ENCODE peak calls at places on chromosomes 5 and 9, in six cellular contexts. G is GM20000, S is uterus, U is GM12865, N is epithelial cell of proximal tubule, Q is A549. Y is an unnamed sample.

GRCh38 chr9:72254881-72255545 is 105.8 kb downstream of the GDA start:
- DNase-seq in Q (no peak), G (no peak), U (no peak), N (no peak), S (no peak), Y (no peak)

GRCh38 chr5:167721926-167722440 is 569.5 kb upstream of the WWC1 start:
- DNase-seq in N (no peak), G (no peak), S (no peak), Q (no peak), U (no peak), Y (no peak)

GRCh38 chr9:125878241-125878640 is 131.1 kb downstream of the PBX3 start:
- DNase-seq in G (no peak), U (no peak), N (no peak), S (no peak), Q (no peak), Y (no peak)

GRCh38 chr5:179393078-179393477 is 47.8 kb upstream of the ADAMTS2 start:
- DNase-seq in S (no peak), Q (no peak), N (no peak), U (no peak), G (no peak), Y (no peak)

GRCh38 chr5:108420182-108420581 is 38.3 kb upstream of the FBXL17 start:
- DNase-seq in S (no peak), N (no peak), Q (no peak), U (no peak), G (no peak), Y (no peak)

GRCh38 chr5:72434781-72435437 is 72.3 kb downstream of the ZNF366 start:
- DNase-seq in S (peak), N (no peak), G (no peak), Q (no peak), U (no peak), Y (no peak)

GRCh38 chr9:135126480-135127187 is 39.2 kb downstream of the OLFM1 start:
- DNase-seq in Q (peak), U (no peak), S (no peak), G (no peak), N (no peak), Y (no peak)

GRCh38 chr5:53023969-53024368 is 34.8 kb downstream of the ITGA2 start:
- DNase-seq in S (no peak), G (peak), U (peak), Q (no peak), N (no peak), Y (peak)

GRCh38 chr9:72149231-72149975 is at the start of gene GDA:
- DNase-seq in Q (peak), U (peak), G (no peak), N (no peak), S (no peak), Y (peak)

GRCh38 chr5:122363623-122364022 is 51.6 kb downstream of the SNCAIP start:
- DNase-seq in U (no peak), Q (no peak), G (no peak), S (no peak), N (no peak), Y (no peak)

GRCh38 chr5:117207088-117207668 is 632.6 kb upstream of the SEMA6A start:
- DNase-seq in Q (no peak), U (no peak), G (no peak), N (no peak), S (no peak), Y (no peak)

GRCh38 chr5:159330131-159330530 is at the start of gene IL12B:
- DNase-seq in N (no peak), G (no peak), Q (no peak), U (no peak), S (no peak), Y (no peak)

GRCh38 chr5:160245506-160246100 is 16.3 kb downstream of the FABP6 start:
- DNase-seq in N (no peak), G (no peak), Q (no peak), U (no peak), S (no peak), Y (no peak)

GRCh38 chr9:126055386-126055785 is 271.2 kb upstream of the MVB12B start:
- DNase-seq in G (no peak), S (no peak), Q (no peak), U (no peak), N (no peak), Y (no peak)

GRCh38 chr9:127162567-127163365 is 40.3 kb upstream of the ANGPTL2 start:
- DNase-seq in N (no peak), U (no peak), Q (no peak), S (peak), G (no peak), Y (no peak)

GRCh38 chr5:150473673-150474358 is 24.3 kb upstream of the RPS14 start:
- DNase-seq in U (no peak), G (no peak), Q (no peak), N (peak), S (no peak), Y (no peak)

GRCh38 chr9:124110307-124110915 is 98.8 kb downstream of the LHX2 start:
- DNase-seq in U (peak), S (peak), Q (peak), N (no peak), G (peak), Y (peak)

GRCh38 chr5:90015584-90016018 is 394.0 kb downstream of the CETN3 start:
- DNase-seq in Q (no peak), U (peak), N (no peak), G (peak), S (no peak), Y (peak)

GRCh38 chr9:131612851-131613250 is 67.5 kb downstream of the PRRT1B start:
- DNase-seq in Q (no peak), G (no peak), N (no peak), U (no peak), S (no peak), Y (no peak)

GRCh38 chr5:9624196-9624947 is 5.8 kb downstream of the TAS2R1 start:
- DNase-seq in S (no peak), U (no peak), G (no peak), Q (no peak), N (no peak), Y (no peak)

GRCh38 chr9:120453792-120454191 is 126.2 kb downstream of the CDK5RAP2 start:
- DNase-seq in G (no peak), U (no peak), S (no peak), N (no peak), Q (no peak), Y (no peak)

GRCh38 chr5:174581483-174581882 is 142.9 kb upstream of the MSX2 start:
- DNase-seq in G (no peak), N (no peak), Q (peak), U (no peak), S (no peak), Y (no peak)

GRCh38 chr9:111866976-111867375 is 29.6 kb upstream of the UGCG start:
- DNase-seq in G (no peak), S (no peak), Q (no peak), U (no peak), N (no peak), Y (no peak)

DNA sequence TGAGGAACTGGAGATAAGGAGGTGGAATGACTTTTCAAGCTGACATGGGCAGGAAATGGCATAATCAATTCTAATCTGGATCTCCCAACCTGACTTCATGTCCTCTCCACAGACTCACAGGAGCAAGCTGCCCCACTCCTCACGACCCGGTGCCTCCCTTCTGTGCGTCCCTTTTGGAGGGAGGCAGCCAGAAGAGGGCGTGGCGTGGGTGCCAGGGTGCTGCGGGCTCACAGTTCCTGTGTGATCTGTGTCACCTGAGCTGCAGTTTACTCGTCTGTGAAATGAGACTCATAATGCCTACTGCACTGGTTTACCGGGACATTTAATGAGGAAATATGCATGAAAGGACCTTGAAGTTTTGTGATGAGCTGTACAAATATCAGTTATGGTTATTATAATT is 207.4 kb downstream of the DAB2IP start:
- DNase-seq in Q (no peak), S (no peak), U (no peak), G (no peak), N (no peak), Y (no peak)
- TF ChIP-seq CTCF in Q (no peak), S (no peak), U (no peak), G (no peak), N (no peak), Y (no peak)

GRCh38 chr5:164962302-164962961 is 1457.0 kb downstream of the MAT2B start:
- DNase-seq in U (no peak), S (no peak), G (no peak), Q (no peak), N (no peak), Y (no peak)

GRCh38 chr5:164959761-164960160 is 1454.3 kb downstream of the MAT2B start:
- DNase-seq in G (no peak), U (no peak), Q (no peak), N (no peak), S (no peak), Y (no peak)

GRCh38 chr5:164958688-164959087 is 1453.3 kb downstream of the MAT2B start:
- DNase-seq in U (no peak), S (no peak), N (no peak), Q (no peak), G (no peak), Y (no peak)
- TF ChIP-seq CTCF in U (no peak), S (no peak), N (no peak), Q (no peak), G (no peak), Y (no peak)

DNA sequence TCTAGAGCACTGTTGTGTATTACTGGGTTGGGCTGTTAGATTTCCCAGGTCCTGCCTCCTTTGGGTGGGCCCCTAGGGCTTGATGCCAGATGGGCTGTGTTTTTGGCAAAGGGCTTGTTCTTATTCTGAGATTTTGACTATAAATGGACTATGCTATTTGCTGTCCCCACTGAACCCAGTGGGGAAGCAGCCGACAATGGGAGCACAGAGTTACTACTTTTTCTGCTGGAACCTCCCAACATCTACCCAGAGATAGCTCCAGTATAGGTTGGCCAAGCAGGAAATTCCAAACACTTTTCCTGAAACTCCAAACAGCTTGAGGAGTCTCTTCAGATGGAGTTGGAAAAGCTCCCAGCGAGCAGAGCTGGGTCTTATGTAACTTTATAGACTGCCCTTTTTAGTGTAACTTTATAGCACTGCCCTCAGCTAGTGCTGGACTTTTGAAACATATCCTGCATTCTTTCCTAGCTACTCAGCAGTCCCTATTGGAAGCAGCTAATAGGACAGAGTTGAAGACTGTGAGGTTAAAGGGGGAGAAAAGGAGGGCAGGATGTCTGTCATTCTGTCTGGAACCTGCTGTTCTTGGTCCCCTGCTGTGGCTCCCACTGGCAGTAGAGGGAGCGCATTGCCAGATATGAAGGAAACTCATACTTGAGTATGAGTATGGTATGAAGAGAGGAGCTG is 21.0 kb downstream of the RUSC2 start:
- DNase-seq in N (peak), Q (peak), S (peak), U (no peak), G (no peak), Y (no peak)
- TF ChIP-seq CTCF in N (peak), Q (peak), S (peak), U (no peak), G (no peak), Y (no peak)

GRCh38 chr9:136696502-136696901 is 9.2 kb upstream of the AGPAT2 start:
- DNase-seq in U (no peak), N (no peak), G (no peak), S (no peak), Q (no peak), Y (no peak)

GRCh38 chr9:136694865-136695247 is 7.6 kb upstream of the AGPAT2 start:
- DNase-seq in S (no peak), N (no peak), Q (no peak), U (no peak), G (no peak), Y (no peak)

GRCh38 chr9:136695435-136695895 is 8.2 kb upstream of the AGPAT2 start:
- DNase-seq in N (no peak), U (no peak), Q (no peak), S (no peak), G (no peak), Y (no peak)

GRCh38 chr9:136697146-136697820 is 10.0 kb upstream of the AGPAT2 start:
- DNase-seq in Q (no peak), U (no peak), G (no peak), S (no peak), N (no peak), Y (no peak)

DNA sequence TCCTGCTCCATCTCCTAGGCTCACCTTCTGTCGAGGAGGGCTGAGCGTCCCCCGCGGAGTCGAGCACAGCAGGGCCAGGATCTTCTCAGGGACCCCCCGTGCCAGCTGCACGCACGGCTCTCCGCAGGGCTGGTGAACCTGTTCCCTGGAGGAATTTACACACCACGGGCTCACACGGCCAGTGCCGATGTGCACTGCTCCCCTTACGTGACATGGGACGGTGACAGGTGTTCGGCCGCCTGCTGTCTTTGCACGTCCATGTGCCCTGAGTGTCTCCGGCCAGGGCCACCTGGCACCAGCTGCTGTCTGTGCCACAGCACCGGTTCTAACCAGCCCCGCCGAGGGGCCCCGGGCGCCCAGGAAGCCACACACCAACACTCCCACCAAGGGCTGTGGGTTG is 8.7 kb upstream of the AGPAT2 start:
- DNase-seq in U (peak), G (no peak), N (no peak), Q (no peak), S (no peak), Y (no peak)
- TF ChIP-seq CTCF in U (no peak), G (no peak), N (no peak), Q (no peak), S (no peak), Y (no peak)

GRCh38 chr5:138391859-138392386 is 39.4 kb downstream of the KDM3B start:
- DNase-seq in G (no peak), Q (no peak), S (no peak), N (no peak), U (no peak), Y (no peak)
- TF ChIP-seq CTCF in G (no peak), Q (no peak), S (no peak), N (no peak), U (no peak), Y (no peak)

DNA sequence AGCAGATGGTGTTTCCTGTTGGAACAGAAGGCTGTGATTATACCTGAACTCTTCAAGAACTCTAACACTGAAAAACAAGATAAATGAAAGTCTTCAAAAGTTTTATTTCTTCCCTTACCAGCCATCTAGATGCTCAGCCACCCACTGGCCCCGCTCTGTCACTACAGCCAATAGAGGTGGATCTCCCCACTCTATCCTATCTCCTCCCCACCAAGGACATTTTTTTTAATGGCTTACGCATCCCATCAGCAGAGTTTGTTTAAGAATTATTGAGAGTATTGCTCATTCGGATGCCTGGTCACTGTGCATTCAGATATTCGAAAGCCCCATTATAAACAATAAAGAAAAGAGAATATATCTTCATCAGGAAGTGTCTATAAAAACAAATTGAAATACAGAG is 159.4 kb downstream of the RASEF start:
- DNase-seq in G (no peak), Q (peak), U (no peak), S (no peak), N (no peak), Y (no peak)
- TF ChIP-seq CTCF in G (no peak), Q (no peak), U (no peak), S (no peak), N (peak), Y (no peak)

DNA sequence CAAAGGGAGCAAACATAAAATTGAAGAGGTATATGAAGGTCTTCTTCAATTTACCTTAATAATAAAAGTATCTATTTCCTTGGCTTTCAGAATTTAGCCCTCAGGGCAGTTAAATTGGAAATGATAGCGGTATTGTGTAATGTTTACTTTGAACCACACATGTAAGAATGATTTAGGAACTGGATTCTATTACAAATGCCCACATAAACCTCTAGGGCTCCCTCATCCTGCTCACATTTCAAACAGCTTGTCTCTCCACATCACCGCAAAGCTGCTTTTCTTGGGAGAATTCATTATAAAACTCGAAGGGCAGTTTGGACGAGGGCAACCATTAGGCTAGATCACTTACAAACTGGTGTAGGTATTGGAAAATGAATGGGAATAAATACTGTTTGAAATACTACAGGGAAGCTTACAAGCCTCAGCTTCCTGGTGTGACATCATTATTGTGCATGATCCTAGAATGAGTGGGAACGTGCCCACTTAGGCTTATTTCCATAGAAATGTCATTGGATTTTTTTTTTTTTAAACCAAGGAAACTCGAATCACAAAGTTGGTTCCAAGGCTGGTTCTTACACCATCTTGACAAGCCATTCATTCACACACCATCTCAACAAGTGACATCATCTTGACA is 47.3 kb downstream of the MTRR start:
- DNase-seq in G (no peak), U (no peak), N (no peak), S (no peak), Q (no peak), Y (no peak)
- TF ChIP-seq CTCF in G (no peak), U (no peak), N (no peak), S (no peak), Q (no peak), Y (no peak)

GRCh38 chr9:119365291-119366027 is 3.8 kb downstream of the BRINP1 start:
- DNase-seq in U (peak), S (no peak), Q (peak), N (no peak), G (peak), Y (no peak)
- TF ChIP-seq CTCF in U (peak), S (no peak), Q (peak), N (peak), G (peak), Y (peak)

DNA sequence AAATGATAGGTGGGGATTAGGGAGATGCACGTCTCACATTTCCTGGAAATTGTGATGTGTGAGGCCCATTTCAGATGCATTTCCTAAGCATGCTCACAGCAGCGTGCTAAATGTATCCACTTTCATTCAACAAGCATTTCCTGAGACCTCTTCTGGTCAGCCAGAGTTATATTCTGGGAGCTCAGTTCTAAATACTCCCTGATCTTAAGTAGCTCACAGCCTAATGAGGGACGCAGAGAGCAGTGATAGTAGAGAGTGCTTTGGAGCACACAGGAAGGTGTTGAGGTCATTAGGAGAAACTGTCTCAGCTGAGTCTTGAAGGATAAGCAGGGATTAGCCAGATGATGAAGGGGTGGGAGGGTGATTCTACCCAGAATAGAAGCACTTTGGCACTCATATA is 46.2 kb upstream of the FSD1L start:
- DNase-seq in Q (no peak), U (no peak), N (no peak), G (no peak), S (no peak), Y (no peak)
- TF ChIP-seq CTCF in Q (no peak), U (no peak), N (no peak), G (no peak), S (no peak), Y (no peak)

GRCh38 chr5:147671365-147671764 is 111.2 kb downstream of the JAKMIP2 start:
- DNase-seq in G (no peak), N (no peak), U (no peak), S (no peak), Q (no peak), Y (no peak)
- TF ChIP-seq CTCF in G (no peak), N (no peak), U (no peak), S (no peak), Q (no peak), Y (no peak)

Y was measured in GM10248.